ENCODE peak calls at places on chromosome 15, in ten cellular contexts. O is skeletal muscle cell, V is neural progenitor cell, U is fibroblast of the aortic adventitia, N is SJCRH30, Z is dorsolateral prefrontal cortex, K is GM23248, X is transverse colon, P is esophagus squamous epithelium, A is esophagus muscularis mucosa. R is an unnamed sample.
A peak's percentile ranks its signal among the peaks of the same experiment; 100 is the strongest.

GRCh38 chr15:48946088-48946839 is 17.5 kb downstream of the SHC4 start:
- DNase-seq in O (no peak), V (no peak), U (peak; percentile 84), N (no peak), Z (no peak), K (peak; percentile 72), X (no peak), P (no peak), A (no peak), R (no peak)

GRCh38 chr15:33152502-33153109 is 41.9 kb downstream of the FMN1 start:
- DNase-seq in O (peak; percentile 66), V (no peak), U (peak; percentile 27), N (no peak), Z (no peak), K (peak; percentile 17), X (no peak), P (no peak), A (no peak), R (no peak)

GRCh38 chr15:89784686-89784960 is 8.5 kb downstream of the MESP2 start:
- DNase-seq in O (no peak), V (no peak), U (no peak), N (no peak), Z (no peak), K (no peak), X (no peak), P (no peak), A (no peak), R (no peak)

GRCh38 chr15:79898369-79898768 is 1.6 kb upstream of the MTHFS start:
- DNase-seq in O (no peak), V (no peak), U (no peak), N (no peak), Z (no peak), K (peak; percentile 6), X (no peak), P (no peak), A (no peak), R (no peak)

GRCh38 chr15:66765478-66766281 is 63.6 kb downstream of the SMAD6 start:
- DNase-seq in O (no peak), V (no peak), U (peak; percentile 43), N (peak; percentile 67), Z (no peak), K (peak; percentile 73), X (peak; percentile 67), P (no peak), A (no peak), R (peak; percentile 4)

GRCh38 chr15:45521596-45522167 is 873 bp downstream of the SLC30A4 start:
- DNase-seq in O (no peak), V (no peak), U (peak; percentile 16), N (no peak), Z (no peak), K (peak; percentile 24), X (peak; percentile 26), P (no peak), A (no peak), R (no peak)

GRCh38 chr15:62110000-62110851 is 43.4 kb downstream of the C2CD4A start:
- DNase-seq in O (no peak), V (no peak), U (peak; percentile 71), N (no peak), Z (no peak), K (peak; percentile 89), X (peak; percentile 31), P (no peak), A (peak; percentile 85), R (no peak)

GRCh38 chr15:56234804-56235203 is 8.9 kb downstream of the RFX7 start:
- DNase-seq in O (peak; percentile 19), V (no peak), U (peak; percentile 90), N (no peak), Z (no peak), K (no peak), X (no peak), P (no peak), A (no peak), R (no peak)

GRCh38 chr15:74375303-74375693 is 7.9 kb upstream of the CYP11A1 start:
- DNase-seq in O (no peak), V (peak; percentile 86), U (peak; percentile 86), N (peak; percentile 80), Z (peak; percentile 70), K (peak; percentile 87), X (peak; percentile 87), P (no peak), A (peak; percentile 96), R (no peak)

GRCh38 chr15:74376226-74376625 is 8.8 kb upstream of the CYP11A1 start:
- DNase-seq in O (no peak), V (no peak), U (no peak), N (no peak), Z (no peak), K (no peak), X (no peak), P (no peak), A (no peak), R (no peak)

GRCh38 chr15:74373731-74374647 is 6.5 kb upstream of the CYP11A1 start:
- DNase-seq in O (no peak), V (peak; percentile 95), U (peak; percentile 76), N (peak; percentile 92), Z (peak; percentile 85), K (peak; percentile 94), X (peak; percentile 95), P (peak; percentile 56), A (peak; percentile 98), R (peak; percentile 78)

GRCh38 chr15:74373056-74373650 is 5.7 kb upstream of the CYP11A1 start:
- DNase-seq in O (no peak), V (no peak), U (no peak), N (no peak), Z (no peak), K (no peak), X (no peak), P (no peak), A (no peak), R (no peak)

GRCh38 chr15:74374648-74375302 is 7.3 kb upstream of the CYP11A1 start:
- DNase-seq in O (no peak), V (no peak), U (no peak), N (no peak), Z (no peak), K (no peak), X (no peak), P (no peak), A (no peak), R (no peak)
- H3K4me3 ChIP-seq in O (peak overlapping the region; percentile 72), V (peak overlapping the region; percentile 65), U (peak overlapping the region; percentile 75), N (peak overlapping the region; percentile 57), Z (peak overlapping the region; percentile 79), K (peak overlapping the region; percentile 77), X (peak overlapping the region; percentile 52), P (peak overlapping the region; percentile 56), A (peak overlapping the region; percentile 74), R (peak overlapping the region; percentile 70)

GRCh38 chr15:74156018-74156417 is 17.5 kb upstream of the ISLR start:
- DNase-seq in O (no peak), V (no peak), U (no peak), N (no peak), Z (no peak), K (no peak), X (no peak), P (no peak), A (no peak), R (no peak)

GRCh38 chr15:74159773-74160172 is 13.7 kb upstream of the ISLR start:
- DNase-seq in O (no peak), V (no peak), U (no peak), N (no peak), Z (no peak), K (no peak), X (no peak), P (no peak), A (no peak), R (no peak)

GRCh38 chr15:74156678-74157411 is 16.7 kb upstream of the ISLR start:
- DNase-seq in O (no peak), V (no peak), U (peak; percentile 55), N (peak; percentile 78), Z (no peak), K (peak; percentile 45), X (no peak), P (no peak), A (no peak), R (no peak)

GRCh38 chr15:74158855-74159650 is 14.5 kb upstream of the ISLR start:
- DNase-seq in O (no peak), V (no peak), U (peak; percentile 58), N (no peak), Z (no peak), K (no peak), X (no peak), P (no peak), A (no peak), R (peak; percentile 74)

GRCh38 chr15:74157868-74158827 is 15.4 kb upstream of the ISLR start:
- DNase-seq in O (no peak), V (no peak), U (no peak), N (no peak), Z (no peak), K (no peak), X (no peak), P (no peak), A (no peak), R (no peak)
- H3K4me3 ChIP-seq in O (no peak overlapping the region), V (no peak overlapping the region), U (no peak overlapping the region), N (no peak overlapping the region), Z (no peak overlapping the region), K (no peak overlapping the region), X (no peak overlapping the region), P (no peak overlapping the region), A (no peak overlapping the region), R (no peak overlapping the region)

GRCh38 chr15:25850154-25851111 is 12.7 kb downstream of the ATP10A start:
- DNase-seq in O (peak; percentile 48), V (peak; percentile 67), U (peak; percentile 80), N (peak; percentile 58), Z (no peak), K (peak; percentile 94), X (peak; percentile 64), P (no peak), A (peak; percentile 96), R (peak; percentile 38)

GRCh38 chr15:25849431-25849921 is 13.7 kb downstream of the ATP10A start:
- DNase-seq in O (peak; percentile 87), V (peak; percentile 28), U (peak; percentile 95), N (peak; percentile 18), Z (no peak), K (peak; percentile 94), X (no peak), P (no peak), A (no peak), R (no peak)

GRCh38 chr15:25848325-25848724 is 14.8 kb downstream of the ATP10A start:
- DNase-seq in O (no peak), V (no peak), U (no peak), N (no peak), Z (no peak), K (no peak), X (no peak), P (no peak), A (no peak), R (no peak)

GRCh38 chr15:25847066-25847465 is 16.1 kb downstream of the ATP10A start:
- DNase-seq in O (no peak), V (no peak), U (no peak), N (peak; percentile 35), Z (no peak), K (no peak), X (no peak), P (no peak), A (no peak), R (no peak)

GRCh38 chr15:25848769-25849430 is 14.2 kb downstream of the ATP10A start:
- DNase-seq in O (no peak), V (peak; percentile 26), U (no peak), N (no peak), Z (no peak), K (no peak), X (no peak), P (no peak), A (no peak), R (no peak)
- H3K4me3 ChIP-seq in O (peak overlapping the region; percentile 43), V (no peak overlapping the region), U (peak overlapping the region; percentile 61), N (no peak overlapping the region), Z (no peak overlapping the region), K (peak overlapping the region; percentile 69), X (no peak overlapping the region), P (peak overlapping the region; percentile 19), A (peak overlapping the region; percentile 61), R (no peak overlapping the region)

DNA sequence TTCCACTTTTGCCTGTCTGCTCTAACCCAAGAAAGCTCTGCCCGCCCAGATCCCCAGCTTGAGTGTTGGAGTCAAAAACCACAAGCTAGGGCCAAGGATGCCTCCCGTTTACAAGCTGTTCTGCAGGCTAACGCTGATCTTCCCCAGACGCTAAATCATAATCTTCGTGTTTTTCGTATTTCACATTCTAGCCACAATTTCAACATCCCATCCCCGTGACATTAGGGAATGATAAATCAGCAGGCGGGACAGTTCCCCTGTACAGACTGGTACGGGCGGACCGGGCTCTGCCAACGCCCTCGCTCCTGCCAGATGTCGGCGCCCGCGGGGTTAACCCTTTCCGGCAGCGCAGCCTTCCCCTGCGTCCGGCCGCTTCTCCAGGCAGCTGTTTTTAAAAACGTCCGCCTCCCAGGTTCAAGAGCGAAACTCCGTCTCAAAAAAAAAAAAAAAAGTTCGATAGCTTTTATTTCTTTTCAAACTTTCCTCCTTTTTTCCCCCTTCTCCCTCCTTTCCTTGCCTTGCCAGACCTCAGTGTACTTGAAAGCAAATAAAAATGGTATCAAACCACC is 81.0 kb upstream of the BNC1 start:
- DNase-seq in O (peak; percentile 56), V (peak; percentile 68), U (peak; percentile 68), N (peak; percentile 17), Z (peak; percentile 55), K (peak; percentile 84), X (peak; percentile 9), P (no peak), A (no peak), R (no peak)
- H3K4me3 ChIP-seq in O (peak overlapping the region; percentile 41), V (peak overlapping the region; percentile 46), U (peak overlapping the region; percentile 58), N (no peak overlapping the region), Z (peak overlapping the region; percentile 64), K (peak overlapping the region; percentile 74), X (peak overlapping the region; percentile 17), P (peak overlapping the region; percentile 28), A (peak overlapping the region; percentile 56), R (no peak overlapping the region)

R was measured in GM12864.